ENCODE peak calls at places on chromosomes 16 and 17, in four cellular contexts. C is prostate gland, M is breast epithelium, Q is fibroblast of the aortic adventitia. P is an unnamed sample.

GRCh38 chr17:66494023-66494803 is 191.8 kb downstream of the PRKCA start:
- DNase-seq in C (no peak), M (no peak), Q (peak; percentile 89), P (peak; percentile 88)

GRCh38 chr16:12390074-12390473 is 413.5 kb downstream of the SNX29 start:
- DNase-seq in C (no peak), M (no peak), Q (no peak), P (no peak)

GRCh38 chr17:29617481-29618271 is 5.0 kb downstream of the CORO6 start:
- DNase-seq in C (peak; percentile 64), M (peak; percentile 62), Q (peak; percentile 45), P (peak; percentile 84)

GRCh38 chr17:8785547-8786412 is 13.4 kb downstream of the MFSD6L start:
- DNase-seq in C (peak; percentile 67), M (peak; percentile 44), Q (peak; percentile 81), P (peak; percentile 69)

GRCh38 chr17:13631541-13631940 is 29.8 kb upstream of the HS3ST3A1 start:
- DNase-seq in C (no peak), M (no peak), Q (no peak), P (peak; percentile 4)

GRCh38 chr17:55722016-55722706 is 503 bp downstream of the TMEM100 start:
- DNase-seq in C (no peak), M (no peak), Q (peak; percentile 10), P (peak; percentile 30)

GRCh38 chr17:71187145-71187878 is 933.5 kb upstream of the SOX9 start:
- DNase-seq in C (no peak), M (no peak), Q (no peak), P (no peak)

GRCh38 chr16:77922355-77922754 is 100.0 kb upstream of the CLEC3A start:
- DNase-seq in C (no peak), M (no peak), Q (no peak), P (no peak)

GRCh38 chr17:33952425-33952824 is 302.7 kb upstream of the CCL2 start:
- DNase-seq in C (no peak), M (no peak), Q (no peak), P (no peak)

GRCh38 chr17:18319604-18320256 is 4.6 kb downstream of the SMCR8 start:
- DNase-seq in C (peak; percentile 39), M (no peak), Q (peak; percentile 74), P (peak; percentile 86)

GRCh38 chr17:76048711-76049110 is 21.6 kb upstream of the EVPL start:
- DNase-seq in C (no peak), M (no peak), Q (no peak), P (peak; percentile 76)

GRCh38 chr17:74271902-74272563 is 2.0 kb upstream of the DNAI2 start:
- DNase-seq in C (no peak), M (no peak), Q (peak; percentile 55), P (no peak)

GRCh38 chr16:85416267-85417109 is 196.6 kb upstream of the GSE1 start:
- DNase-seq in C (no peak), M (no peak), Q (peak; percentile 30), P (peak; percentile 20)
- TF ChIP-seq CTCF in C (peak; percentile 77), M (peak; percentile 64), Q (peak; percentile 67), P (peak; percentile 64)

DNA sequence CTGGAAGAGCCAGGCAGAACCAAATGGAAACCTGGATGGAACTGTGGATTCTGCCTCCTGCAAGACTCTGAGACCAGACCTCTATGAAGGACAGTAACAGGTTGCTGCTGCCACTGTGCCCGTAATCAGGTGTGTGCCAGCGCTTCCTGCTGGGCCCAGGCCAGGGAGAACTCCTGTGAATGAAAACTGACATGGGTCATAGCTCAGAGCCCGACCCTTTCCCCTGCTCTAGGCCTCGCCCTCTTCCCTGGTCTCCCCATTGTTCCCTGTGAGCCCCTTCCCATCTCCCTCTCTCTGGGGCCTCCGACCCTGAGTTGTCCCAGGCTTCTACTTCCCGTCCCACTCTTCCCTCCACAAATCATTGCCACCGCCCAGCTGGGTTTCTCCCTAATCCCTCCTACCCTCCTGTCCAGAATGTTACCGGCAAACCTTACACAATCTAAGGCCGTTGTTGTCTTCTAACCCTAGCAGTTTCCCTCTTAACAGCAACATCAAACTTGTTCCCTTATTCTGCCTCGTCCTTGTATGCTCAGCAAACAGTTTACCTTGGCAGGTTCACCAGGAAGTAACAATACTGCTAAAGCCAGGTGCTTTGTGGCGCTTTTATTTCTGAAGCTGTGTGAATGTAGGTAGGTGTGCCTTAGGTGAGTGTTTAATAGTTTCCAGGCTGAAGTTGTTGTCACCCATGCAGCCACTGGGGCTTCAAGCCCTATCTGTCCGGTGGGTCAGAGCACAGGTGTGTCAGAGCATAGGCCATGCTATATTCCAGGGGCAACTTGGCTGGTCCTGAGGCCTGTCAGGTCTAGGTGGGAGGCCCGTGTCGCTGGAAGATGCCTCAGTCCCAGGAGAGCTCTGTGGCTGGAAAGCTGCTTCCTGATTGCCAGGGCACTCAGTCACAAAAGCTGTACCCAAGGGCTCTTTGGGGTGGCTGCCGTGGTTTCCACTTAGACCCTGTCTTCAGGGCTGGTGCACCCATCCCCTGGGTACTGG is 32.0 kb downstream of the SMPD3 start:
- DNase-seq in C (peak; percentile 90), M (peak; percentile 56), Q (no peak), P (no peak)
- H3K4me3 ChIP-seq in C (no peak overlapping the region), M (no peak overlapping the region), Q (no peak overlapping the region), P (no peak overlapping the region)

DNA sequence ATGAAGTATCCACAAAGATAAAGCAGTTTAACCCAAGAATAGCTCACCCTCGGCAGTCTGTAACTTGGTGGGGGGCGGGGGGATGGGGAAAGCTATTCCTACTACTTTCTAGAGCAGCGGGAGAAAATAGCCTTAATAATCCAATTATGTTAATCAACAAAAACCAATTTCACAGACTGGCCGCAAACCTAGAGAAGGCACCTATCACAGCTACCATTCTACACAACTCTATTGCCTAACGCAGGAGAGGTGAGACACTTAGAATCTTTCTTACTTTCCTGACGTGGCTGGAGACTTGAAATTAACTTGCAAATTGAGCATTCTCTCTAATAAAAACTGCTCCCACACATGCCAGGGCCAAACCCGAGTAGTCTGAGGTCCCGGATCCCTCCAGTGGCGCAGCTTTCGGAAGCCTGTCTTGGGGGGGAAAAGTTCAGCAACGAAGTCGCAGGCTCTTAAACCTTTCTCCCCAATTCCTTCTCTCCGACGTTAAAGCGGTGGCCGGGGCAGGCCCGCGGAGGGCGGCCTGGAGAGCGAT is 776 bp downstream of the SMG6 start:
- DNase-seq in C (no peak), M (no peak), Q (no peak), P (peak; percentile 40)
- TF ChIP-seq CTCF in C (no peak), M (no peak), Q (no peak), P (no peak)

GRCh38 chr16:89053725-89054029 is 40.0 kb upstream of the ACSF3 start:
- DNase-seq in C (no peak), M (no peak), Q (no peak), P (no peak)
- H3K4me3 ChIP-seq in C (no peak overlapping the region), M (no peak overlapping the region), Q (no peak overlapping the region), P (no peak overlapping the region)

DNA sequence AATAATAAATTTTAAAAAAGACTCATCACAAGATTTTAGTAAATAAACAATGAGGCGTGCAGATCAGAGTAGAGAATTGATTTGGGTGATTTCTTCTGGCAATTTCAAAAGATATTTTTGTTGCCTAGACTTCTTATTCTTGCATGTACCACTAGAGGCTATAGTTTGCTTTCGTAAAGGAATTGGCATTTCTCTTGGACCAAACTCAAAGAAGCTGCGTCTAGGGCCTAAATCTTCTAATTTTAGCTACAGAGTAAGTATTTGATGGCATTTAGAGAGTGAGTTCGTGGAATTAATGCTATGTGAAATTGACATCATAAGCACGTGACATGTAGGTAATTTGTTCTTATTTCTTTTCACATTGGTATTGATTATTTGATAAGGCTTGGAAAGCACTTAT is 24.4 kb upstream of the ABCC11 start:
- DNase-seq in C (no peak), M (no peak), Q (peak; percentile 76), P (peak; percentile 66)
- TF ChIP-seq CTCF in C (no peak), M (no peak), Q (peak; percentile 51), P (peak; percentile 54)

GRCh38 chr16:2501938-2502900 is 11.5 kb upstream of the ATP6V0C start:
- DNase-seq in C (no peak), M (no peak), Q (no peak), P (no peak)

GRCh38 chr16:2499454-2499853 is 14.3 kb upstream of the ATP6V0C start:
- DNase-seq in C (no peak), M (no peak), Q (no peak), P (no peak)

GRCh38 chr16:2500634-2500936 is 13.2 kb upstream of the ATP6V0C start:
- DNase-seq in C (no peak), M (no peak), Q (no peak), P (no peak)

GRCh38 chr16:2499890-2500633 is 13.7 kb upstream of the ATP6V0C start:
- DNase-seq in C (no peak), M (no peak), Q (no peak), P (no peak)

GRCh38 chr16:2500937-2501750 is 12.6 kb upstream of the ATP6V0C start:
- DNase-seq in C (peak; percentile 75), M (peak; percentile 69), Q (peak; percentile 79), P (peak; percentile 88)
- H3K4me3 ChIP-seq in C (no peak overlapping the region), M (peak overlapping the region; percentile 26), Q (no peak overlapping the region), P (peak overlapping the region; percentile 57)

DNA sequence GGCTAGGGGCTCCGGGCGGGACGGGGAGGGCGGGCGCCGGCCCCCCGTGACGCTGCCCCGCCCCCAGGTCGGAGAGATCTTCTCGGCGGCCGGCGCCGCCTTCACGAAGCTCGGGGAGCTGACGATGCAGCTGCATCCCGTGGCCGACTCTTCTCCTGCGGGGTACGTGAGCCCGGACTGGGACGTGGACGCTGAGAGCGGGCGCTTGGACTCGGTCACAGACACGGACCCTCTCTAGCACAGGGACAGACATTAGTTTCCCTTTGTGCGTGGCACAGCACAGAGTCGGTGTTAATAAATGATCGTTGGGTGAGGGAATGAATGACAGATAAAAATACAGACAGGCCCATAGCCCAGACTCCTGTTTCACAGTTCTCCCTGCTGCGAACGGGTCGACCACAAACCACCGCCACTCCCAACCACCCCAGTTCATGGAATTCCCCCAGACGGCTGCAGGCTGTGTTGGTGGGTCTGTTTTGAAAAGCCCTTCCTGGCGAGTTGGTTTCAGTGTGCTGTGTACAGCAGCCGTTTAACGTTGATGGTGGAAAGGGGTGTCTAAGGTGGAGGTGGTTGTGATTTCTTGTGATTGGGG is 2.7 kb downstream of the RNASEK start:
- DNase-seq in C (no peak), M (no peak), Q (peak; percentile 61), P (peak; percentile 91)
- TF ChIP-seq CTCF in C (no peak), M (no peak), Q (no peak), P (no peak)

P was measured in choroid plexus epithelial cell.